ENCODE peak calls at places on chromosomes 16 and 17, in five cellular contexts. S, G, O, V and W are unnamed samples.

GRCh38 chr17:66493283-66494019 is 191.0 kb downstream of the PRKCA start:
- DNase-seq in S (no peak), G (peak), O (no peak), V (peak), W (no peak)

GRCh38 chr17:66952031-66952524 is 12.4 kb upstream of the CACNG4 start:
- DNase-seq in S (no peak), G (peak), O (no peak), V (no peak), W (no peak)

GRCh38 chr17:47301831-47302230 is 21.9 kb upstream of the EFCAB13 start:
- DNase-seq in S (no peak), G (no peak), O (no peak), V (no peak), W (no peak)

GRCh38 chr17:1422907-1423306 is 22.9 kb upstream of the YWHAE start:
- DNase-seq in S (no peak), G (peak), O (no peak), V (peak), W (no peak)

GRCh38 chr16:49158029-49158642 is 123.5 kb downstream of the CBLN1 start:
- DNase-seq in S (peak), G (peak), O (no peak), V (peak), W (no peak)

GRCh38 chr17:79053251-79053925 is 21.2 kb upstream of the ENGASE start:
- DNase-seq in S (no peak), G (no peak), O (no peak), V (peak), W (peak)

GRCh38 chr17:4782652-4783051 is 3.5 kb downstream of the VMO1 start:
- DNase-seq in S (no peak), G (no peak), O (no peak), V (no peak), W (no peak)

GRCh38 chr17:4436381-4436780 is 2.6 kb downstream of the SPNS3 start:
- DNase-seq in S (no peak), G (no peak), O (no peak), V (no peak), W (no peak)

GRCh38 chr17:10171057-10171456 is 27.3 kb downstream of the GAS7 start:
- DNase-seq in S (no peak), G (no peak), O (no peak), V (peak), W (no peak)

GRCh38 chr17:76994237-76994637 is 126.0 kb downstream of the MGAT5B start:
- DNase-seq in S (no peak), G (no peak), O (no peak), V (no peak), W (peak)

GRCh38 chr17:50630524-50631194 is 4.0 kb upstream of the ABCC3 start:
- DNase-seq in S (peak), G (peak), O (peak), V (no peak), W (no peak)

GRCh38 chr17:76265624-76266243 is 586 bp downstream of the UBALD2 start:
- DNase-seq in S (no peak), G (peak), O (peak), V (no peak), W (no peak)

GRCh38 chr17:17088104-17088485 is 45.8 kb downstream of the MPRIP start:
- DNase-seq in S (no peak), G (no peak), O (no peak), V (no peak), W (peak)

GRCh38 chr17:21549107-21549687 is 143.1 kb upstream of the KCNJ18 start:
- DNase-seq in S (no peak), G (peak), O (no peak), V (peak), W (no peak)

GRCh38 chr17:10640475-10640874 is 16.6 kb downstream of the MYH3 start:
- DNase-seq in S (no peak), G (no peak), O (no peak), V (peak), W (no peak)

GRCh38 chr17:38591759-38592241 is 14.0 kb downstream of the SRCIN1 start:
- DNase-seq in S (no peak), G (peak), O (no peak), V (no peak), W (no peak)

GRCh38 chr16:19295393-19295792 is 9.9 kb downstream of the CLEC19A start:
- DNase-seq in S (no peak), G (no peak), O (no peak), V (no peak), W (no peak)

GRCh38 chr17:15418781-15419180 is 48.6 kb downstream of the CDRT4 start:
- DNase-seq in S (no peak), G (no peak), O (no peak), V (no peak), W (no peak)

GRCh38 chr17:73365934-73366623 is 54.3 kb upstream of the CDC42EP4 start:
- DNase-seq in S (no peak), G (no peak), O (no peak), V (no peak), W (no peak)

GRCh38 chr17:31511583-31511982 is 120.1 kb downstream of the RAB11FIP4 start:
- DNase-seq in S (no peak), G (no peak), O (no peak), V (no peak), W (no peak)

GRCh38 chr16:29023279-29024278 is 38.7 kb downstream of the LAT start:
- DNase-seq in S (no peak), G (peak), O (no peak), V (peak), W (no peak)

GRCh38 chr17:57971572-57971971 is 16.4 kb upstream of the CUEDC1 start:
- DNase-seq in S (no peak), G (no peak), O (no peak), V (no peak), W (no peak)

GRCh38 chr16:89615176-89615575 is 1.7 kb downstream of the DPEP1 start:
- DNase-seq in S (no peak), G (no peak), O (no peak), V (no peak), W (no peak)

GRCh38 chr17:60305141-60305540 is 86.8 kb downstream of the USP32 start:
- DNase-seq in S (peak), G (peak), O (no peak), V (no peak), W (no peak)

GRCh38 chr16:19696312-19696711 is 21.7 kb downstream of the KNOP1 start:
- DNase-seq in S (no peak), G (peak), O (peak), V (peak), W (no peak)

GRCh38 chr16:19595043-19595767 is 39.7 kb downstream of the VPS35L start:
- DNase-seq in S (no peak), G (no peak), O (no peak), V (peak), W (no peak)

GRCh38 chr17:16351831-16352230 is 1.4 kb downstream of the CENPV start:
- DNase-seq in S (no peak), G (no peak), O (no peak), V (peak), W (no peak)

GRCh38 chr16:576197-576822 is 6.5 kb downstream of the PIGQ start:
- DNase-seq in S (no peak), G (no peak), O (no peak), V (no peak), W (no peak)

GRCh38 chr17:48961516-48962233 is 6.7 kb downstream of the GIP start:
- DNase-seq in S (no peak), G (peak), O (no peak), V (peak), W (no peak)

GRCh38 chr16:17083628-17084027 is 387.1 kb downstream of the XYLT1 start:
- DNase-seq in S (no peak), G (no peak), O (no peak), V (no peak), W (no peak)

GRCh38 chr17:47257651-47258339 is 4.2 kb downstream of the ITGB3 start:
- DNase-seq in S (no peak), G (peak), O (no peak), V (peak), W (no peak)

GRCh38 chr16:3804426-3805016 is 76.0 kb downstream of the CREBBP start:
- DNase-seq in S (no peak), G (no peak), O (no peak), V (no peak), W (no peak)

GRCh38 chr17:36849871-36850348 is 87.4 kb upstream of the LHX1 start:
- DNase-seq in S (peak), G (peak), O (no peak), V (peak), W (no peak)

GRCh38 chr16:56457927-56458470 is 6.6 kb downstream of the OGFOD1 start:
- DNase-seq in S (no peak), G (no peak), O (no peak), V (no peak), W (no peak)
- TF ChIP-seq CTCF in S (no peak), G (no peak), O (no peak), V (no peak), W (no peak)

GRCh38 chr16:56334761-56335160 is 90.6 kb downstream of the AMFR start:
- DNase-seq in S (no peak), G (peak), O (peak), V (no peak), W (no peak)

GRCh38 chr16:56331915-56332314 is 93.4 kb downstream of the AMFR start:
- DNase-seq in S (no peak), G (no peak), O (no peak), V (no peak), W (no peak)

GRCh38 chr16:56331399-56331798 is 93.9 kb downstream of the AMFR start:
- DNase-seq in S (no peak), G (no peak), O (no peak), V (no peak), W (no peak)

GRCh38 chr16:56330476-56330875 is 94.9 kb downstream of the AMFR start:
- DNase-seq in S (no peak), G (no peak), O (no peak), V (no peak), W (no peak)

DNA sequence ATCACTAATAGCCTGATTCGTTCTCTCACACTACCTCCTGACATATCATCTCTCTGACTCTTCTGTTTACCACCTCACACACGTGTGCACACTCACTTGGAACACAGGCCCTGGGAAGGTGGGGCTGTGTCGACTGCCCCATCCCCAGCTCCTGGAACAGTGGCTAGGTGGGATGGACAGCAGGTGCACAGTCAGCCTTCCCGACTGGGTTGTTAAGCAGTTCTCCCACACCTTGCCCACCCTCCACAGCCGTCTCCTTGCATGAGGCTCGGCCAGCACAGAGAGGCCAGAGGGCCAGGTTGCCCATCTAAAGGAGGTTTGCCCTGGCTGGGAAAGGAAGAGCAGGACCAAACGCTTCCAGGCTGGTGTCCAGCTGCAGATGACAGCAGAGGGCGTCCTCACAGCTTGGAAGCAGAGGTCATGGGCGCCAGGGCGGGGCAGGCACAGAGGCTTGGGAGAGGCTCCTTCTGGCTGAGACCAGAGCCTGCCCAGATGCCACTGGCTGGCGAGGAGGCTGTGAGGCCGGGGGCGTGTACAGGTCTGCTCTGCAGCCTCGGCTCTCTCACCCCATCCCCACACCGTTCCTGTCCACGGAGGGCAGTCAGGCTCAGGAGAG is 92.8 kb downstream of the AMFR start:
- DNase-seq in S (peak), G (peak), O (no peak), V (peak), W (no peak)
- TF ChIP-seq CTCF in S (peak), G (peak), O (no peak), V (peak), W (peak)

GRCh38 chr16:65117701-65118448 is 4.0 kb downstream of the CDH11 start:
- DNase-seq in S (peak), G (peak), O (no peak), V (peak), W (no peak)
- TF ChIP-seq CTCF in S (peak), G (peak), O (peak), V (peak), W (peak)

DNA sequence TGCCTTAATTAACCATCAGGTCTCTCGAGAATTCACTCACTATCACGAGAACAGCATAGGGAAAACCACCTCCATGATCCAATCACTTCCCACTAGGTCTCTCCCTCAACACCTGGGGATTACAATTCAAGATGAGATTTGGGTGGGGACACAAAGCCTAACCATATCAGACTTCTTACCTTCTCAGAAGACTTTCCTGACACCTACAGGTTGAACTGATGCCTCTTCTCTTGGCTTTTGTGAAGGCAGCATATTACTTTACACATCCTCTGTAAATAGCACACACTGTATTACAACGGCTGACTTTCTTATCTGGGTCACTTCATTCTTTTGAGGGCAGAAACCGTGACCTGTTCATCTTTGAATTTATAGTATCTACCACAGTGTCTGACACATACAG is 23.6 kb downstream of the BMERB1 start:
- DNase-seq in S (no peak), G (no peak), O (no peak), V (no peak), W (no peak)
- TF ChIP-seq CTCF in S (no peak), G (no peak), O (no peak), V (no peak), W (no peak)

DNA sequence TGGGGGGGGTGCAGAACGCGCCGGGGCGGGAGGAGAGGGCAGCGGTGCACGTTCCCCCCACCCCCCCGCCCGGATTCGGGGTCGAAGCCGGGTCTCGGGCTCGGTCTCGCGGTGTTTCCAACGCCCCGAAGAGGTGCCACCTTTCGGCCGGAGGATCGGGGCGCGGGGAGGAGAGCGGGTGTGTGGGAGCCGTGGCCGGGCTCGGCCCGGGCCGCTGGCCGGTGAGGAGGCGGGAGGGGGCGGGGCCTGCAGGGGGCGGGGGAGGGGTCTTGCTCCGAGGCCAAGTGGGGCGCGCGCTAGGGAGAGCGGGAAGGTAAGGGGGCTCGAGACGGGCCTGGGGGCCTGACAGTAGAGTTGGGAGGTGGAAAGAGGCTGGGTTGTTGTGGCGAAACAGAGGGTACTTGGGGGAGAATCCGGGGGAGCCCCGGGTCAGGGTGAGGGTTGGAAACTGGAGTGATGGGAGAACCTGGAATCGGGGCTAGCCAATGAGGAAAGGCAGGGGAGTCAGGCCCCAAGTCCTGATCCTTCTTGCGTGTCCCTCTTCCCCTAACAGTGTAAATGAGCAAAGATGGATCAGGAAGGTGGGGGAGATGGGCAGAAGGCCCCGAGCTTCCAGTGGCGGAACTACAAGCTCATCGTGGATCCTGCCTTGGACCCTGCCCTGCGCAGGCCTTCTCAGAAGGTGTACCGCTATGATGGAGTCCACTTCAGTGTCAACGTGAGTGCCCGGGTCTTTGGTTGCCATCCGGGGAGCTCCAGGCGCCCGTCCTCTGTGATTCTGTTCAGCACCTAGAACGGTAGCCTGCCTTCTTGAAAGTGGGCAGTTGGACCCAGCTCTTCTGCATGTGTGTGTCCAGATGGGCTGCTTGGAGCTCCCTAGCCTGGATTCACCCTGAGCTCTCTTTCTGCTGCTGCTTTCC is 870 bp downstream of the SETD1A start:
- DNase-seq in S (peak), G (peak), O (peak), V (peak), W (no peak)
- TF ChIP-seq CTCF in S (no peak), G (no peak), O (no peak), V (no peak), W (peak)

GRCh38 chr17:40062347-40063033 is at the start of gene THRA:
- DNase-seq in S (peak), G (no peak), O (peak), V (no peak), W (no peak)
- TF ChIP-seq CTCF in S (peak), G (no peak), O (no peak), V (no peak), W (peak)